ENCODE peak calls at places on chromosomes 13 and 19, in nine cellular contexts. G, U, C, O, E, V, S, A and Z are unnamed samples. For H3K36me3 and H3K27me3, the result is how much of the 10 kb centered on the place peaks cover.

GRCh38 chr19:16936901-16937300 is 48.1 kb downstream of the F2RL3 start:
- DNase-seq in G (no peak), U (no peak), C (no peak), O (no peak), E (no peak), V (no peak), S (no peak), A (no peak), Z (no peak)

GRCh38 chr13:30204564-30204963 is 102.8 kb downstream of the KATNAL1 start:
- DNase-seq in G (no peak), U (no peak), C (no peak), O (no peak), E (no peak), V (no peak), S (no peak), A (no peak), Z (no peak)

GRCh38 chr13:101514695-101515275 is 62.3 kb downstream of the ITGBL1 start:
- DNase-seq in G (no peak), U (peak), C (peak), O (peak), E (no peak), V (no peak), S (no peak), A (peak), Z (peak)

GRCh38 chr13:26022538-26023292 is 29.1 kb downstream of the SHISA2 start:
- DNase-seq in G (peak), U (no peak), C (peak), O (no peak), E (peak), V (peak), S (peak), A (no peak), Z (peak)

GRCh38 chr13:42671502-42671901 is 97.5 kb downstream of the TNFSF11 start:
- DNase-seq in G (no peak), U (no peak), C (no peak), O (no peak), E (no peak), V (no peak), S (no peak), A (no peak), Z (no peak)

GRCh38 chr13:112772539-112772909 is 82.7 kb downstream of the ATP11A start:
- DNase-seq in G (no peak), U (no peak), C (no peak), O (no peak), E (no peak), V (no peak), S (no peak), A (no peak), Z (no peak)

GRCh38 chr13:31835932-31836331 is 96.6 kb downstream of the RXFP2 start:
- DNase-seq in G (no peak), U (no peak), C (no peak), O (no peak), E (no peak), V (no peak), S (no peak), A (no peak), Z (peak)

GRCh38 chr13:41296879-41297646 is 14.0 kb upstream of the NAA16 start:
- DNase-seq in G (no peak), U (no peak), C (no peak), O (no peak), E (no peak), V (no peak), S (no peak), A (no peak), Z (no peak)

GRCh38 chr13:94481966-94482365 is 2.5 kb upstream of the DCT start:
- DNase-seq in G (no peak), U (no peak), C (no peak), O (no peak), E (no peak), V (no peak), S (peak), A (no peak), Z (peak)

GRCh38 chr13:30341815-30342570 is 34.6 kb upstream of the KATNAL1 start:
- DNase-seq in G (peak), U (no peak), C (peak), O (peak), E (peak), V (peak), S (peak), A (peak), Z (peak)

GRCh38 chr13:91647361-91647970 is 249.0 kb downstream of the GPC5 start:
- DNase-seq in G (no peak), U (no peak), C (peak), O (peak), E (no peak), V (no peak), S (no peak), A (no peak), Z (no peak)

GRCh38 chr19:18233224-18233825 is 7.1 kb upstream of the PDE4C start:
- DNase-seq in G (no peak), U (no peak), C (peak), O (peak), E (no peak), V (no peak), S (no peak), A (no peak), Z (peak)

GRCh38 chr19:32866564-32867265 is 2.9 kb downstream of the SLC7A9 start:
- DNase-seq in G (no peak), U (no peak), C (no peak), O (no peak), E (peak), V (no peak), S (no peak), A (no peak), Z (no peak)

GRCh38 chr13:25347156-25347555 is 24.6 kb upstream of the ATP8A2 start:
- DNase-seq in G (no peak), U (no peak), C (no peak), O (no peak), E (no peak), V (no peak), S (no peak), A (no peak), Z (no peak)

GRCh38 chr13:20416223-20416622 is 109.4 kb downstream of the CRYL1 start:
- DNase-seq in G (no peak), U (no peak), C (no peak), O (no peak), E (no peak), V (no peak), S (no peak), A (no peak), Z (no peak)

GRCh38 chr19:23916991-23917390 is 2.3 kb downstream of the ZNF726 start:
- DNase-seq in G (no peak), U (no peak), C (no peak), O (no peak), E (no peak), V (no peak), S (no peak), A (no peak), Z (peak)

GRCh38 chr19:58356236-58356970 is 3.1 kb upstream of the A1BG start:
- DNase-seq in G (no peak), U (no peak), C (no peak), O (no peak), E (no peak), V (no peak), S (no peak), A (no peak), Z (no peak)

GRCh38 chr13:33289966-33290365 is 4.4 kb upstream of the STARD13 start:
- DNase-seq in G (no peak), U (no peak), C (no peak), O (no peak), E (no peak), V (no peak), S (no peak), A (no peak), Z (no peak)

GRCh38 chr13:98828614-98829013 is 76.1 kb upstream of the SLC15A1 start:
- DNase-seq in G (no peak), U (no peak), C (no peak), O (no peak), E (no peak), V (no peak), S (no peak), A (no peak), Z (no peak)

GRCh38 chr19:33334271-33334670 is 31.9 kb upstream of the CEBPA start:
- DNase-seq in G (no peak), U (no peak), C (no peak), O (no peak), E (no peak), V (no peak), S (no peak), A (no peak), Z (no peak)

GRCh38 chr19:17243854-17244617 is 1.7 kb downstream of the NR2F6 start:
- DNase-seq in G (no peak), U (no peak), C (peak), O (peak), E (peak), V (no peak), S (peak), A (no peak), Z (no peak)

GRCh38 chr13:31896427-31896826 is 135.1 kb upstream of the FRY start:
- DNase-seq in G (no peak), U (no peak), C (peak), O (no peak), E (peak), V (no peak), S (peak), A (no peak), Z (no peak)

GRCh38 chr13:25371608-25372274 is at the start of gene ATP8A2:
- DNase-seq in G (no peak), U (no peak), C (no peak), O (no peak), E (no peak), V (no peak), S (no peak), A (no peak), Z (no peak)

DNA sequence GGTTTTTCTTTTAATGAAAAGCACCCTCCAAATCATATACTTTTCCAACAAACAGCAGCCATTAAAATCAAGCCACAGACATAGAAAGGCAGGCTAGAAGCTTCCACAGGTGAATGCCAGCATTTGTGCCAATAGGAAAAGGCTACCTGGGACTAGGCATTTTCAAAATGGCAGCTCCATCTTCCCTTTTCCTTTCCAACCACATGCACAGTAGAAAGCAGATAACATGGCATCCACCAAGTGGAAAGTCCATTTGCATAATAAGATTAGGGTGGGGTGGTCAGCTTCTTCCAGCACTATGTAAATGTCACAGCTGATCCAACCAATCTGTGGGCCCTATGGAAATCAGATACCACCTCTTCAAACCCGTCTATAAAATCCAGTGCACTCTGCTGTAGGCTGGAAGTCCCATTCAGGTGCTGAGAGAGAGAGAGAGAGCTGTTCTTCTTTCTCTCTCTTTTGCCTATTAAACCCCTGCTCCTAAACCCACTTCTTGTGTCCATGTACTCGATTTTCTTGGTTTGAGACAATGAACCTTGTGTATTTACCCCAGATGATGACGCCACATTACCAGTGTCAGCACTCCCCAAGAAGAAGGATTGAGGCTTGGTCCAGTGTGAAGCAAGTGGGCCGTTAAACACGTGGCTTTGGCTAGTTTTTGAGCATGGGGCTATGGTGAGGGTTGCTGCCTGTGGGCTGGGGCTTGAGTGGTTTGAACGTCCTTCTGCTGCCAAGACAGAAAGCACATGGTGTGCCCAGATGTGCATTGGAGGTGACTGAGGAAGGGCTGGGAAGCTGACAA is 24.2 kb upstream of the IGFL1 start:
- DNase-seq in G (no peak), U (no peak), C (no peak), O (no peak), E (no peak), V (no peak), S (no peak), A (no peak), Z (no peak)
- TF ChIP-seq CTCF in G (no peak), U (no peak), C (no peak), O (no peak), E (no peak), V (no peak), S (no peak), A (no peak), Z (no peak)

DNA sequence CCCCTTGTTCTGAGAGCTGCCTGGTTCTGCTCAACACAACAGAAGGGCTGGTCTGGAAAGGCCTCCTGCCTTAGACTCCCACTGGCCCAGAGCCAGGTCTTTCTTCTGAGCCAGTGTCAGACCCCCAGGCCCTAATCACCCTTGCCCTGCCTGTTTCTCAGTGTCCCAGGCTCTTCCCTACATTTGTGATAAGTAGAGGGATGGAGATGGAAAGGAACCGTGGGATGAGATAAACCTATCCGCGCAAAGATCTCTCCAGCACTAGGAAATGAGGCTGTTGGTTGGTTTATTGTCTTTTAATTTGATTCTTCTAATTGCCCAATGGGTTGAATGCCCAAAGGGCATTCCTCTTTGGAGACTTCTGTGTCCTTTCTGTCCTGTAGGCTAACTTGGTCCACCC is 470.0 kb downstream of the TSHZ3 start:
- DNase-seq in G (no peak), U (no peak), C (no peak), O (no peak), E (no peak), V (no peak), S (no peak), A (no peak), Z (no peak)
- H3K36me3 ChIP-seq in G (under half), U (under half), C (under half), O (under half), E (under half), V (under half), S (under half), A (under half), Z (under half)

GRCh38 chr19:4067396-4068057 is 828 bp upstream of the ZBTB7A start:
- DNase-seq in G (peak), U (no peak), C (no peak), O (peak), E (no peak), V (no peak), S (no peak), A (no peak), Z (no peak)
- H3K27me3 ChIP-seq in G (under half), U (under half), C (under half), O (under half), E (under half), V (under half), S (under half), A (under half), Z (under half)

DNA sequence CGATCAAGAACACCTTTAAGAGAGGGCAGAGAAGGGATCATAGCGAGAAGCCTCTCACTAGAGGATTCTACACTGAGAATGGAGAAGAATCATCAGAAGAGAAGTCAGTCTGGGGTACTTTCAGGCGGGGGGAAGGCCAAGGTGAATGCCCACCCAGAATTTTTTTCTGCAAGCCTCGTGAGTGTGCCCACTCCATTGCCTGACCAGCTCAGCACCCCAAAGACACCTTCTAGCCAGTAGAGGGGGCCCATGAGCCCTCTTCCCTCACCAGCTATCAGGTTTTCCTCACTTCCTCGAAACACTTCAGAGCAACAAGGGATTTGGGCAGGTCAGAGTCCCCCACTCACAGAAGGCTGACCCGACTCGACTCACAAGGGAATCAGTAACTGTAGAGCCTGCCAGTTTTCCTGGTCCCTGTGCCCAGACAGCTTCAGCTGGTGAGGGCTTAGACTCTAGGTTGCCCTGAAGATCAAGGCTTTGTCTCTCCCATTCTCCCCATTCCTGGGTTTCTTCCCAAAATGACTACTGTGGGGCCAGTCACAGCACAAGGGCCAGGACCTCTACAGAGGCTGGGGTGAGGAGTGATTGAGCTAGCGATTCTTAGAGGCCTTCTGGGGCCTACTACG is 18.4 kb downstream of the NLRP13 start:
- DNase-seq in G (no peak), U (no peak), C (no peak), O (no peak), E (no peak), V (no peak), S (no peak), A (peak), Z (no peak)
- TF ChIP-seq CTCF in G (no peak), U (no peak), C (no peak), O (no peak), E (no peak), V (no peak), S (no peak), A (peak), Z (no peak)

GRCh38 chr19:40331052-40331451 is 17.1 kb downstream of the C19orf47 start:
- DNase-seq in G (no peak), U (no peak), C (no peak), O (no peak), E (no peak), V (no peak), S (no peak), A (no peak), Z (peak)
- H3K36me3 ChIP-seq in G (half or more), U (half or more), C (under half), O (under half), E (half or more), V (half or more), S (half or more), A (under half), Z (under half)

DNA sequence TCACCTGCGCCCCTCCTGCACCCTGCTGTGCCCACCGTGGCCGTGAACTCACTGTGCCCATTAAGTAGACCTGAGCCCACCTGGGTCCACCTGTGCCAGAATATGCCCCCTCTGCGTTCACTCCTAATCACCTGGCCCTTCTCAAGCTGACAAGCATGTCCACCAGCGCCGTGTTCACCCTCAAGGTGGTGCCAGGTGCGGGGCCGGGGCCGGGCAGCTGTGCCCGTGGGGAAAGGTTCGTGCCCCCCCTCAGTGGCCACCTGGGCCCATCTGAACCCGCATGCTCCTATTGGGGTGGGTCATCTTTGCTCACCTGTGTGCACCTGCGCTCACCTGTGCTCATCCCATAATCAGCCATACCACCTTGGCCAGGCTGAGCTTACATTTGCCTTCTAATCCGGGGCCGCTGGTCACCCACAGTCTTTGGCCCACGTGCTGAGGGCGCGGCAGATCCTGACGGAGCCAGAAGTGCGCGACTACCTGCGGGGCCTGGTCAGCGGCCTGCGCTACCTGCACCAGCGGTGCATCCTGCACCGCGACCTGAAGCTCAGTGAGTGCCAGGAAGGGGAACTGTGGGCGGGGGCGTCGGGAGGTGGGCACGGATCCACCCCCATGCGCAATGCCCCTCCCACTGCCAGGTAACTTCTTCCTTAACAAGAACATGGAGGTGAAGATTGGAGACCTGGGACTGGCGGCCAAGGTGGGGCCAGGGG is 2.3 kb downstream of the PLK5 start:
- DNase-seq in G (no peak), U (no peak), C (no peak), O (no peak), E (no peak), V (no peak), S (no peak), A (no peak), Z (no peak)
- H3K27me3 ChIP-seq in G (half or more), U (under half), C (under half), O (under half), E (under half), V (under half), S (half or more), A (under half), Z (under half)

GRCh38 chr13:78137404-78138142 is 218.9 kb upstream of the EDNRB start:
- DNase-seq in G (no peak), U (no peak), C (peak), O (no peak), E (no peak), V (no peak), S (no peak), A (peak), Z (peak)
- TF ChIP-seq CTCF in G (peak), U (peak), C (peak), O (peak), E (peak), V (peak), S (peak), A (peak), Z (peak)

GRCh38 chr19:55691561-55692481 is 16.8 kb downstream of the EPN1 start:
- DNase-seq in G (peak), U (no peak), C (no peak), O (no peak), E (peak), V (no peak), S (peak), A (no peak), Z (no peak)
- H3K36me3 ChIP-seq in G (half or more), U (half or more), C (under half), O (under half), E (half or more), V (half or more), S (half or more), A (under half), Z (under half)